ENCODE peak calls at places on chromosomes 12 and 14, in four cellular contexts. X is AG10803, M is lower lobe of right lung, N is hypothalamus. Y is an unnamed sample.

GRCh38 chr12:122951406-122951805 is 14.9 kb downstream of the ABCB9 start:
- DNase-seq in X (no peak), M (no peak), N (no peak), Y (peak; percentile 55)

GRCh38 chr12:123905319-123905925 is 67.2 kb downstream of the CCDC92 start:
- DNase-seq in X (peak; percentile 85), M (no peak), N (no peak), Y (peak; percentile 61)

GRCh38 chr12:99916555-99916954 is 68.2 kb downstream of the ANKS1B start:
- DNase-seq in X (no peak), M (no peak), N (no peak), Y (peak; percentile 44)

GRCh38 chr14:27148143-27148542 is 550.3 kb upstream of the NOVA1 start:
- DNase-seq in X (no peak), M (no peak), N (no peak), Y (no peak)

GRCh38 chr12:59874781-59875180 is 279.0 kb downstream of the SLC16A7 start:
- DNase-seq in X (no peak), M (no peak), N (no peak), Y (no peak)

GRCh38 chr12:67647547-67648305 is 819 bp upstream of the DYRK2 start:
- DNase-seq in X (peak; percentile 90), M (peak; percentile 83), N (peak; percentile 37), Y (peak; percentile 98)

GRCh38 chr14:59244581-59244980 is 56.1 kb downstream of the DAAM1 start:
- DNase-seq in X (no peak), M (no peak), N (no peak), Y (no peak)

GRCh38 chr14:103868242-103868897 is 21.0 kb upstream of the PPP1R13B start:
- DNase-seq in X (no peak), M (no peak), N (no peak), Y (no peak)

GRCh38 chr12:48165089-48166031 is 8.0 kb upstream of the ASB8 start:
- DNase-seq in X (peak; percentile 67), M (no peak), N (no peak), Y (peak; percentile 22)

GRCh38 chr12:27340971-27341370 is 8.3 kb downstream of the BMAL2 start:
- DNase-seq in X (no peak), M (no peak), N (no peak), Y (no peak)

GRCh38 chr14:105366386-105367074 is 31.8 kb upstream of the TEX22 start:
- DNase-seq in X (no peak), M (no peak), N (no peak), Y (no peak)

GRCh38 chr12:28130625-28131598 is 59.3 kb upstream of the CCDC91 start:
- DNase-seq in X (peak; percentile 95), M (no peak), N (no peak), Y (peak; percentile 23)

GRCh38 chr12:33825986-33826602 is 196.2 kb upstream of the ALG10 start:
- DNase-seq in X (no peak), M (no peak), N (no peak), Y (no peak)

GRCh38 chr12:77243345-77243744 is 178.0 kb upstream of the E2F7 start:
- DNase-seq in X (no peak), M (no peak), N (no peak), Y (no peak)

GRCh38 chr14:33452982-33453381 is 497.9 kb downstream of the EGLN3 start:
- DNase-seq in X (no peak), M (no peak), N (no peak), Y (no peak)

GRCh38 chr12:40691913-40692616 is at the start of gene CNTN1:
- DNase-seq in X (peak; percentile 20), M (peak; percentile 57), N (peak; percentile 36), Y (no peak)

GRCh38 chr14:101101456-101102056 is 198.0 kb upstream of the RTL1 start:
- DNase-seq in X (no peak), M (no peak), N (no peak), Y (peak; percentile 29)

GRCh38 chr14:21924479-21924878 is 250.9 kb upstream of the OR4E1 start:
- DNase-seq in X (no peak), M (no peak), N (no peak), Y (no peak)

GRCh38 chr14:89625988-89626806 is 209.2 kb upstream of the FOXN3 start:
- DNase-seq in X (no peak), M (no peak), N (no peak), Y (no peak)

GRCh38 chr14:27367345-27367744 is 769.5 kb upstream of the NOVA1 start:
- DNase-seq in X (no peak), M (no peak), N (no peak), Y (no peak)

GRCh38 chr14:32019271-32019670 is 57.8 kb upstream of the ARHGAP5 start:
- DNase-seq in X (no peak), M (no peak), N (no peak), Y (no peak)

GRCh38 chr14:102694530-102695171 is 82.6 kb upstream of the TRAF3 start:
- DNase-seq in X (peak; percentile 72), M (no peak), N (no peak), Y (peak; percentile 43)

GRCh38 chr14:23061995-23062394 is 4.7 kb upstream of the CDH24 start:
- DNase-seq in X (peak; percentile 90), M (no peak), N (no peak), Y (peak; percentile 82)

GRCh38 chr12:24742378-24742777 is 206.5 kb downstream of the BCAT1 start:
- DNase-seq in X (no peak), M (no peak), N (no peak), Y (no peak)

GRCh38 chr12:89827592-89827991 is 119.0 kb upstream of the ATP2B1 start:
- DNase-seq in X (no peak), M (no peak), N (no peak), Y (no peak)

Y was measured in Caki2.